ENCODE peak calls at places on chromosomes 11 and 22, in seven cellular contexts. N is lower lobe of right lung; C is cardiac muscle cell; X is activated naive CD8-positive, alpha-beta T cell treated with anti-CD3 and anti-CD28 coated beads for 36 hours; V is iPS DF 6.9; K is fibroblast of the conjunctiva; M is right lobe of liver. R is an unnamed sample.
A peak's percentile ranks its signal among the peaks of the same experiment; 100 is the strongest.

GRCh38 chr11:47856186-47856585 is 8.0 kb upstream of the NUP160 start:
- DNase-seq in N (no peak), C (peak; percentile 8), X (no peak), V (no peak), K (no peak), M (no peak), R (no peak)

GRCh38 chr22:45784357-45785277 is 113.0 kb downstream of the ATXN10 start:
- DNase-seq in N (no peak), C (no peak), X (no peak), V (no peak), K (no peak), M (no peak), R (no peak)

GRCh38 chr11:76700177-76701100 is 29.9 kb upstream of the LRRC32 start:
- DNase-seq in N (no peak), C (peak; percentile 81), X (no peak), V (no peak), K (peak; percentile 74), M (no peak), R (no peak)

GRCh38 chr11:75810637-75811383 is 4.2 kb upstream of the UVRAG start:
- DNase-seq in N (no peak), C (no peak), X (no peak), V (no peak), K (no peak), M (no peak), R (no peak)

GRCh38 chr22:31753005-31753633 is 700 bp upstream of the DEPDC5 start:
- DNase-seq in N (peak; percentile 62), C (peak; percentile 40), X (peak; percentile 2), V (no peak), K (no peak), M (peak; percentile 58), R (no peak)

GRCh38 chr11:113351061-113351460 is 36.5 kb upstream of the ANKK1 start:
- DNase-seq in N (no peak), C (no peak), X (no peak), V (no peak), K (no peak), M (no peak), R (no peak)

GRCh38 chr11:68831124-68831523 is 10.6 kb downstream of the CPT1A start:
- DNase-seq in N (no peak), C (no peak), X (no peak), V (no peak), K (no peak), M (peak; percentile 75), R (no peak)

GRCh38 chr11:12829536-12830314 is 155.5 kb downstream of the TEAD1 start:
- DNase-seq in N (no peak), C (no peak), X (no peak), V (no peak), K (no peak), M (no peak), R (no peak)

GRCh38 chr11:78339945-78340344 is 77.7 kb downstream of the GAB2 start:
- DNase-seq in N (no peak), C (no peak), X (no peak), V (no peak), K (no peak), M (no peak), R (no peak)

R was measured in SIG-M5.